ENCODE peak calls at places on chromosomes 6 and 20, in four cellular contexts. One of them, this sample, is unnamed. For H3K27me3, the result is how much of the 10 kb centered on the place peaks cover.

GRCh38 chr6:88683734-88684133 is 279.7 kb downstream of the RNGTT start:
- DNase-seq in sigmoid colon: no peak
- DNase-seq in tibial nerve: no peak
- DNase-seq in ovary: no peak
- DNase-seq in this sample: no peak

GRCh38 chr6:99745651-99746050 is 139.0 kb downstream of the PRDM13 start:
- DNase-seq in sigmoid colon: no peak
- DNase-seq in tibial nerve: no peak
- DNase-seq in ovary: no peak
- DNase-seq in this sample: no peak

GRCh38 chr20:13356591-13356990 is 135.5 kb downstream of the ISM1 start:
- DNase-seq in sigmoid colon: no peak
- DNase-seq in tibial nerve: no peak
- DNase-seq in ovary: no peak
- DNase-seq in this sample: no peak

GRCh38 chr20:34040300-34041015 is 46.7 kb downstream of the RALY start:
- DNase-seq in sigmoid colon: no peak
- DNase-seq in tibial nerve: no peak
- DNase-seq in ovary: no peak
- DNase-seq in this sample: peak

GRCh38 chr6:108805611-108806181 is 42.5 kb upstream of the ARMC2 start:
- DNase-seq in sigmoid colon: no peak
- DNase-seq in tibial nerve: no peak
- DNase-seq in ovary: no peak
- DNase-seq in this sample: no peak

GRCh38 chr6:105051941-105052471 is 95.1 kb downstream of the LIN28B start:
- DNase-seq in sigmoid colon: no peak
- DNase-seq in tibial nerve: no peak
- DNase-seq in ovary: no peak
- DNase-seq in this sample: no peak

GRCh38 chr6:104575536-104575935 is 284.2 kb downstream of the HACE1 start:
- DNase-seq in sigmoid colon: no peak
- DNase-seq in tibial nerve: no peak
- DNase-seq in ovary: no peak
- DNase-seq in this sample: no peak

GRCh38 chr20:3670511-3670910 is 7.3 kb upstream of the GFRA4 start:
- DNase-seq in sigmoid colon: no peak
- DNase-seq in tibial nerve: no peak
- DNase-seq in ovary: no peak
- DNase-seq in this sample: no peak

GRCh38 chr20:43915209-43916072 is 789 bp downstream of the TOX2 start:
- DNase-seq in sigmoid colon: no peak
- DNase-seq in tibial nerve: no peak
- DNase-seq in ovary: no peak
- DNase-seq in this sample: no peak

GRCh38 chr6:156982168-156982567 is 205.0 kb downstream of the ARID1B start:
- DNase-seq in sigmoid colon: no peak
- DNase-seq in tibial nerve: no peak
- DNase-seq in ovary: no peak
- DNase-seq in this sample: no peak

GRCh38 chr20:43752561-43753301 is 25.9 kb upstream of the GTSF1L start:
- DNase-seq in sigmoid colon: no peak
- DNase-seq in tibial nerve: no peak
- DNase-seq in ovary: no peak
- DNase-seq in this sample: no peak

GRCh38 chr6:40763001-40763400 is 175.8 kb upstream of the LRFN2 start:
- DNase-seq in sigmoid colon: no peak
- DNase-seq in tibial nerve: no peak
- DNase-seq in ovary: no peak
- DNase-seq in this sample: no peak

GRCh38 chr6:66429220-66429619 is 722.2 kb upstream of the EYS start:
- DNase-seq in sigmoid colon: no peak
- DNase-seq in tibial nerve: no peak
- DNase-seq in ovary: no peak
- DNase-seq in this sample: no peak

GRCh38 chr20:36107881-36108280 is 46.7 kb upstream of the EPB41L1 start:
- DNase-seq in sigmoid colon: no peak
- DNase-seq in tibial nerve: no peak
- DNase-seq in ovary: no peak
- DNase-seq in this sample: no peak

GRCh38 chr6:132813173-132813856 is 1.1 kb upstream of the RPS12 start:
- DNase-seq in sigmoid colon: peak
- DNase-seq in tibial nerve: peak
- DNase-seq in ovary: peak
- DNase-seq in this sample: no peak

GRCh38 chr20:23639490-23639958 is 1.8 kb upstream of the CST3 start:
- DNase-seq in sigmoid colon: no peak
- DNase-seq in tibial nerve: no peak
- DNase-seq in ovary: no peak
- DNase-seq in this sample: no peak

GRCh38 chr6:31202259-31203166 is 32.0 kb upstream of the POU5F1 start:
- DNase-seq in sigmoid colon: no peak
- DNase-seq in tibial nerve: no peak
- DNase-seq in ovary: no peak
- DNase-seq in this sample: no peak

GRCh38 chr6:75084872-75085381 is 120.9 kb downstream of the COL12A1 start:
- DNase-seq in sigmoid colon: peak
- DNase-seq in tibial nerve: no peak
- DNase-seq in ovary: peak
- DNase-seq in this sample: no peak

GRCh38 chr6:15464211-15464725 is 198.6 kb downstream of the DTNBP1 start:
- DNase-seq in sigmoid colon: no peak
- DNase-seq in tibial nerve: peak
- DNase-seq in ovary: no peak
- DNase-seq in this sample: peak

GRCh38 chr20:53148764-53149163 is 176.6 kb downstream of the TSHZ2 start:
- DNase-seq in sigmoid colon: no peak
- DNase-seq in tibial nerve: no peak
- DNase-seq in ovary: no peak
- DNase-seq in this sample: no peak

GRCh38 chr6:42896178-42896719 is 16.8 kb downstream of the RPL7L1 start:
- DNase-seq in sigmoid colon: no peak
- DNase-seq in tibial nerve: no peak
- DNase-seq in ovary: no peak
- DNase-seq in this sample: no peak

GRCh38 chr6:16901777-16902176 is 140.5 kb upstream of the ATXN1 start:
- DNase-seq in sigmoid colon: peak
- DNase-seq in tibial nerve: peak
- DNase-seq in ovary: no peak
- DNase-seq in this sample: peak

GRCh38 chr20:37296371-37296770 is 6.9 kb downstream of the MANBAL start:
- DNase-seq in sigmoid colon: no peak
- DNase-seq in tibial nerve: no peak
- DNase-seq in ovary: no peak
- DNase-seq in this sample: no peak
- H3K27ac ChIP-seq in sigmoid colon: peak
- H3K27ac ChIP-seq in tibial nerve: no peak
- H3K27ac ChIP-seq in ovary: no peak
- H3K27ac ChIP-seq in this sample: no peak

DNA sequence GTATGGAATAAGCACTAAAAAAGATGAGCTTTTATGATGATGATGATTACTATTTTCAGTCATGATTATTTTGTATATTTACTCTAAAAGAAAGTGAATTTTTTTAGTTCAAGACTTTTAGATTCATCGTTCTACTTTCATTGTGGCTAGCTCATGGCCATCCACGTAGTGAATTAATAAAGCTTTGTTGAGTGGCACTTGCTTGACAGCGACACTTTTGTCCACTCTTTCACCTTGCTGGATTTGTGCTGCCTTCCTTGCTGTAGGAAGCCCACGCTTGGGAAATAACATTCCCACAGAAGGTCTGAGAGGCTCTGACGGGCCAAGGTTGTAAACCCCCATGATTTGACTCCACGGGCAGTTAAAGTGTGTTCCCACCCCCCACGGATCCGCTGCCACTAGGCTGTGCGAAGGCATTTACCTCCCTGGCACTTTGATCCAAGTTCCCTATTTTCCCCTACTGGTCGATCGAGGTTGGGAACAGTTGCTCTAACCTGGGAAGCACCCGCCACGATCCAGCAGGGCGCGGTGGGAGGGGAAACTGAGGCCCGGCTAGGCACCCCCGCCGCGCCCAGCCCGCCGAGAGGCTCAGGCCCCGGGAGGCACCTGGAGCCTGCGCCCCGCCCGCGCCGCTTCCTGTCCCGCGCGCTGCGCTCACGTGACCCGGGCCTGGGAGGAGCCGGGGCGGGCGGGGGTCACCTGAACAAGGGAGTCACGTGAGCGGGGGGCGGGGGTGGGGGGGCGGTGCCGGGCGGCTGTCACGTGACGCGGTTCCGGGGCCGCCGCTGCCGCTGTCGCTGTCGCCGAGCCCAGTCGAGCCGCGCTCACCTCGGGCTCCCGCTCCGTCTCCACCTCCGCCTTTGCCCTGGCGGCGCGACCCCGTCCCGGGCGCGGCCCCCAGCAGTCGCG is at the start of gene IGF2R:
- DNase-seq in sigmoid colon: peak
- DNase-seq in tibial nerve: peak
- DNase-seq in ovary: peak
- DNase-seq in this sample: peak
- TF ChIP-seq CTCF in sigmoid colon: no peak
- TF ChIP-seq CTCF in tibial nerve: no peak
- TF ChIP-seq CTCF in ovary: no peak
- TF ChIP-seq CTCF in this sample: no peak

GRCh38 chr6:29912840-29913239 is 29.5 kb upstream of the HLA-A start:
- DNase-seq in sigmoid colon: no peak
- DNase-seq in tibial nerve: no peak
- DNase-seq in ovary: no peak
- DNase-seq in this sample: no peak

GRCh38 chr6:29919506-29919905 is 22.8 kb upstream of the HLA-A start:
- DNase-seq in sigmoid colon: no peak
- DNase-seq in tibial nerve: no peak
- DNase-seq in ovary: no peak
- DNase-seq in this sample: no peak

GRCh38 chr6:29916741-29917140 is 25.6 kb upstream of the HLA-A start:
- DNase-seq in sigmoid colon: no peak
- DNase-seq in tibial nerve: no peak
- DNase-seq in ovary: no peak
- DNase-seq in this sample: no peak

DNA sequence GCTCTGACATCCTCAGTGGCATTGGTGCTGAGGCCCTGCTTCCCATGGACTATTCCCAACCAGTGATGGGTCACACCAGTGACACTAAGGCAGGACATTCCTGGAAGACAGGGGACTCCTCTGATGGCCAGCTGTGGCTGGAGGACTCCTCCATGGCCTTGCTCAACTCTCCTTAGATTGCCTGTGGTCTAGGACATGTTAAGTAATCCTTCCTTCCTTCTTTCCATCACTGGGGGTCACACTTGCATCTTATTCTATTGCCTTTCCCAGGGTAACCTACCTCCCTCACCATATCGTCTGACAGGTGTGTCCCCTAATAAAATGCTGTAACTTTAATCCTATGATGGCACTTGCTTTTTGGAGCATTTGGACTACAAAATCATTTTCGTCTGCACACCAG is 24.5 kb upstream of the HLA-A start:
- DNase-seq in sigmoid colon: no peak
- DNase-seq in tibial nerve: no peak
- DNase-seq in ovary: no peak
- DNase-seq in this sample: no peak
- H3K27me3 ChIP-seq in sigmoid colon: under half
- H3K27me3 ChIP-seq in tibial nerve: under half
- H3K27me3 ChIP-seq in ovary: under half
- H3K27me3 ChIP-seq in this sample: under half

GRCh38 chr6:11432713-11433450 is 104.7 kb upstream of the TMEM170B start:
- DNase-seq in sigmoid colon: no peak
- DNase-seq in tibial nerve: no peak
- DNase-seq in ovary: no peak
- DNase-seq in this sample: no peak
- H3K27ac ChIP-seq in sigmoid colon: peak
- H3K27ac ChIP-seq in tibial nerve: peak
- H3K27ac ChIP-seq in ovary: no peak
- H3K27ac ChIP-seq in this sample: peak

GRCh38 chr6:24883618-24884017 is 52.1 kb downstream of the RIPOR2 start:
- DNase-seq in sigmoid colon: no peak
- DNase-seq in tibial nerve: no peak
- DNase-seq in ovary: no peak
- DNase-seq in this sample: no peak

GRCh38 chr6:24879351-24879750 is 56.4 kb downstream of the RIPOR2 start:
- DNase-seq in sigmoid colon: no peak
- DNase-seq in tibial nerve: no peak
- DNase-seq in ovary: no peak
- DNase-seq in this sample: no peak

GRCh38 chr6:24887520-24887919 is 48.2 kb downstream of the RIPOR2 start:
- DNase-seq in sigmoid colon: no peak
- DNase-seq in tibial nerve: no peak
- DNase-seq in ovary: no peak
- DNase-seq in this sample: no peak

GRCh38 chr6:24882835-24883555 is 52.8 kb downstream of the RIPOR2 start:
- DNase-seq in sigmoid colon: no peak
- DNase-seq in tibial nerve: no peak
- DNase-seq in ovary: no peak
- DNase-seq in this sample: no peak

DNA sequence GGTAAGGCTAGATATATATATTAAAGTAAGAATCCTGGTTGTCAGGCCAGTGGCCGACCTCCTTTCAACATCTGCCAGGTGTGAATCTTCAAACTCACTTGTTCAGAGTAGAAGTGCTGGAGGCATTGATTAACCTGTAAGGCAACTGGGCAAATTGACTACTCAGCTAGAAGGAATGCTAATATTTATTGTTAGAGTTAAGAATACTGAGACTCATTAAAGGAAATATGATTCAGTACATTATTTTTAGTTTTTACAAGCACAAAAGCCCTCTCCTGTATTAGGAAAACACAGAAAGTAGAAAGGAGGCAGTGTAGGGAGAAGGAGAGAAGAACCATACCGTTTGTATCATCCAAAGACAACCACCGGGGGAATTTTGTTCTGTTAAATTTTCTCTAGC is 53.5 kb downstream of the RIPOR2 start:
- DNase-seq in sigmoid colon: no peak
- DNase-seq in tibial nerve: no peak
- DNase-seq in ovary: no peak
- DNase-seq in this sample: no peak
- TF ChIP-seq CTCF in sigmoid colon: no peak
- TF ChIP-seq CTCF in tibial nerve: no peak
- TF ChIP-seq CTCF in ovary: no peak
- TF ChIP-seq CTCF in this sample: no peak

GRCh38 chr20:63532449-63532971 is 4.7 kb downstream of the PTK6 start:
- DNase-seq in sigmoid colon: no peak
- DNase-seq in tibial nerve: no peak
- DNase-seq in ovary: no peak
- DNase-seq in this sample: no peak
- H3K27me3 ChIP-seq in sigmoid colon: under half
- H3K27me3 ChIP-seq in tibial nerve: under half
- H3K27me3 ChIP-seq in ovary: under half
- H3K27me3 ChIP-seq in this sample: under half

GRCh38 chr6:142332393-142333080 is 30.7 kb downstream of the ADGRG6 start:
- DNase-seq in sigmoid colon: no peak
- DNase-seq in tibial nerve: no peak
- DNase-seq in ovary: no peak
- DNase-seq in this sample: no peak
- H3K27ac ChIP-seq in sigmoid colon: no peak
- H3K27ac ChIP-seq in tibial nerve: no peak
- H3K27ac ChIP-seq in ovary: no peak
- H3K27ac ChIP-seq in this sample: no peak

GRCh38 chr20:61801857-61802442 is 263.7 kb downstream of the TAF4 start:
- DNase-seq in sigmoid colon: no peak
- DNase-seq in tibial nerve: no peak
- DNase-seq in ovary: no peak
- DNase-seq in this sample: no peak
- TF ChIP-seq CTCF in sigmoid colon: no peak
- TF ChIP-seq CTCF in tibial nerve: no peak
- TF ChIP-seq CTCF in ovary: no peak
- TF ChIP-seq CTCF in this sample: no peak